ENCODE peak calls at places on chromosomes 13 and 19, in seven cellular contexts. One of them, this sample, is unnamed.

GRCh38 chr19:30085394-30085793 is 143.4 kb downstream of the URI1 start:
- DNase-seq in Caco-2: no peak
- DNase-seq in cardiac muscle cell: peak
- DNase-seq in heart left ventricle: peak
- DNase-seq in psoas muscle: peak
- DNase-seq in bronchial epithelial cell: no peak
- DNase-seq in left ventricle myocardium inferior: no peak
- DNase-seq in this sample: no peak

GRCh38 chr13:75993246-75993645 is 357.1 kb downstream of the LMO7 start:
- DNase-seq in cardiac muscle cell: no peak
- DNase-seq in left ventricle myocardium inferior: no peak
- DNase-seq in psoas muscle: no peak
- DNase-seq in bronchial epithelial cell: no peak
- DNase-seq in Caco-2: no peak
- DNase-seq in heart left ventricle: no peak
- DNase-seq in this sample: no peak

GRCh38 chr19:30112666-30113065 is 170.6 kb downstream of the URI1 start:
- DNase-seq in Caco-2: no peak
- DNase-seq in bronchial epithelial cell: no peak
- DNase-seq in left ventricle myocardium inferior: no peak
- DNase-seq in cardiac muscle cell: no peak
- DNase-seq in psoas muscle: no peak
- DNase-seq in heart left ventricle: peak
- DNase-seq in this sample: no peak

GRCh38 chr19:3210347-3211017 is 14.0 kb upstream of the CELF5 start:
- DNase-seq in heart left ventricle: peak
- DNase-seq in left ventricle myocardium inferior: peak
- DNase-seq in psoas muscle: peak
- DNase-seq in cardiac muscle cell: peak
- DNase-seq in bronchial epithelial cell: peak
- DNase-seq in Caco-2: no peak
- DNase-seq in this sample: no peak

GRCh38 chr19:17391371-17392151 is 2.4 kb downstream of the CCDC194 start:
- DNase-seq in cardiac muscle cell: peak
- DNase-seq in left ventricle myocardium inferior: no peak
- DNase-seq in psoas muscle: no peak
- DNase-seq in bronchial epithelial cell: peak
- DNase-seq in heart left ventricle: no peak
- DNase-seq in Caco-2: no peak
- DNase-seq in this sample: no peak

GRCh38 chr13:39623466-39623865 is 20.5 kb upstream of the LHFPL6 start:
- DNase-seq in Caco-2: no peak
- DNase-seq in heart left ventricle: no peak
- DNase-seq in left ventricle myocardium inferior: no peak
- DNase-seq in psoas muscle: no peak
- DNase-seq in cardiac muscle cell: no peak
- DNase-seq in bronchial epithelial cell: no peak
- DNase-seq in this sample: no peak

GRCh38 chr19:44758596-44758995 is 10.1 kb downstream of the BCL3 start:
- DNase-seq in bronchial epithelial cell: no peak
- DNase-seq in left ventricle myocardium inferior: peak
- DNase-seq in heart left ventricle: peak
- DNase-seq in Caco-2: no peak
- DNase-seq in cardiac muscle cell: peak
- DNase-seq in psoas muscle: no peak
- DNase-seq in this sample: no peak

GRCh38 chr13:40116008-40116407 is 460.5 kb downstream of the COG6 start:
- DNase-seq in cardiac muscle cell: peak
- DNase-seq in left ventricle myocardium inferior: no peak
- DNase-seq in bronchial epithelial cell: peak
- DNase-seq in Caco-2: peak
- DNase-seq in heart left ventricle: no peak
- DNase-seq in psoas muscle: no peak
- DNase-seq in this sample: no peak

GRCh38 chr19:49430678-49431329 is 5.6 kb downstream of the GFY start:
- DNase-seq in left ventricle myocardium inferior: no peak
- DNase-seq in psoas muscle: no peak
- DNase-seq in cardiac muscle cell: no peak
- DNase-seq in Caco-2: no peak
- DNase-seq in heart left ventricle: no peak
- DNase-seq in bronchial epithelial cell: no peak
- DNase-seq in this sample: no peak

GRCh38 chr19:36819130-36819630 is 19.0 kb downstream of the ZNF790 start:
- DNase-seq in left ventricle myocardium inferior: no peak
- DNase-seq in psoas muscle: no peak
- DNase-seq in cardiac muscle cell: no peak
- DNase-seq in bronchial epithelial cell: no peak
- DNase-seq in heart left ventricle: no peak
- DNase-seq in Caco-2: no peak
- DNase-seq in this sample: no peak

GRCh38 chr13:108777421-108778420 is 148.3 kb downstream of the MYO16 start:
- DNase-seq in bronchial epithelial cell: no peak
- DNase-seq in cardiac muscle cell: no peak
- DNase-seq in psoas muscle: no peak
- DNase-seq in heart left ventricle: no peak
- DNase-seq in left ventricle myocardium inferior: no peak
- DNase-seq in Caco-2: no peak
- DNase-seq in this sample: no peak

GRCh38 chr19:14450168-14450874 is 17.2 kb downstream of the PKN1 start:
- DNase-seq in psoas muscle: no peak
- DNase-seq in cardiac muscle cell: no peak
- DNase-seq in heart left ventricle: no peak
- DNase-seq in left ventricle myocardium inferior: no peak
- DNase-seq in bronchial epithelial cell: no peak
- DNase-seq in Caco-2: peak
- DNase-seq in this sample: peak

GRCh38 chr13:37878496-37878895 is 8.9 kb upstream of the TRPC4 start:
- DNase-seq in cardiac muscle cell: no peak
- DNase-seq in left ventricle myocardium inferior: no peak
- DNase-seq in Caco-2: no peak
- DNase-seq in heart left ventricle: no peak
- DNase-seq in bronchial epithelial cell: no peak
- DNase-seq in psoas muscle: no peak
- DNase-seq in this sample: no peak

GRCh38 chr13:29362849-29363604 is 232.5 kb downstream of the SLC7A1 start:
- DNase-seq in psoas muscle: no peak
- DNase-seq in left ventricle myocardium inferior: no peak
- DNase-seq in heart left ventricle: no peak
- DNase-seq in bronchial epithelial cell: peak
- DNase-seq in cardiac muscle cell: peak
- DNase-seq in Caco-2: no peak
- DNase-seq in this sample: peak

GRCh38 chr13:43516401-43516826 is 270.4 kb downstream of the ENOX1 start:
- DNase-seq in heart left ventricle: no peak
- DNase-seq in cardiac muscle cell: peak
- DNase-seq in bronchial epithelial cell: no peak
- DNase-seq in Caco-2: peak
- DNase-seq in left ventricle myocardium inferior: no peak
- DNase-seq in psoas muscle: no peak
- DNase-seq in this sample: no peak

GRCh38 chr13:89951341-89951740 is 1396.1 kb upstream of the MIR17HG start:
- DNase-seq in heart left ventricle: no peak
- DNase-seq in cardiac muscle cell: no peak
- DNase-seq in psoas muscle: no peak
- DNase-seq in Caco-2: no peak
- DNase-seq in left ventricle myocardium inferior: no peak
- DNase-seq in bronchial epithelial cell: no peak
- DNase-seq in this sample: peak
- TF ChIP-seq CTCF in heart left ventricle: peak
- TF ChIP-seq CTCF in cardiac muscle cell: no peak
- TF ChIP-seq CTCF in psoas muscle: no peak
- TF ChIP-seq CTCF in Caco-2: no peak
- TF ChIP-seq CTCF in left ventricle myocardium inferior: peak
- TF ChIP-seq CTCF in bronchial epithelial cell: no peak
- TF ChIP-seq CTCF in this sample: no peak

GRCh38 chr13:41488124-41488523 is 30.8 kb downstream of the RGCC start:
- DNase-seq in left ventricle myocardium inferior: no peak
- DNase-seq in bronchial epithelial cell: no peak
- DNase-seq in heart left ventricle: no peak
- DNase-seq in cardiac muscle cell: no peak
- DNase-seq in psoas muscle: no peak
- DNase-seq in Caco-2: no peak
- DNase-seq in this sample: no peak
- H3K4me3 ChIP-seq in left ventricle myocardium inferior: no peak
- H3K4me3 ChIP-seq in bronchial epithelial cell: no peak
- H3K4me3 ChIP-seq in heart left ventricle: no peak
- H3K4me3 ChIP-seq in cardiac muscle cell: no peak
- H3K4me3 ChIP-seq in psoas muscle: no peak
- H3K4me3 ChIP-seq in Caco-2: no peak
- H3K4me3 ChIP-seq in this sample: no peak

GRCh38 chr13:51643882-51644281 is 59.6 kb downstream of the WDFY2 start:
- DNase-seq in Caco-2: no peak
- DNase-seq in heart left ventricle: no peak
- DNase-seq in cardiac muscle cell: no peak
- DNase-seq in bronchial epithelial cell: peak
- DNase-seq in psoas muscle: no peak
- DNase-seq in left ventricle myocardium inferior: no peak
- DNase-seq in this sample: no peak
- TF ChIP-seq CTCF in Caco-2: no peak
- TF ChIP-seq CTCF in heart left ventricle: no peak
- TF ChIP-seq CTCF in cardiac muscle cell: no peak
- TF ChIP-seq CTCF in bronchial epithelial cell: no peak
- TF ChIP-seq CTCF in psoas muscle: no peak
- TF ChIP-seq CTCF in left ventricle myocardium inferior: no peak
- TF ChIP-seq CTCF in this sample: no peak

DNA sequence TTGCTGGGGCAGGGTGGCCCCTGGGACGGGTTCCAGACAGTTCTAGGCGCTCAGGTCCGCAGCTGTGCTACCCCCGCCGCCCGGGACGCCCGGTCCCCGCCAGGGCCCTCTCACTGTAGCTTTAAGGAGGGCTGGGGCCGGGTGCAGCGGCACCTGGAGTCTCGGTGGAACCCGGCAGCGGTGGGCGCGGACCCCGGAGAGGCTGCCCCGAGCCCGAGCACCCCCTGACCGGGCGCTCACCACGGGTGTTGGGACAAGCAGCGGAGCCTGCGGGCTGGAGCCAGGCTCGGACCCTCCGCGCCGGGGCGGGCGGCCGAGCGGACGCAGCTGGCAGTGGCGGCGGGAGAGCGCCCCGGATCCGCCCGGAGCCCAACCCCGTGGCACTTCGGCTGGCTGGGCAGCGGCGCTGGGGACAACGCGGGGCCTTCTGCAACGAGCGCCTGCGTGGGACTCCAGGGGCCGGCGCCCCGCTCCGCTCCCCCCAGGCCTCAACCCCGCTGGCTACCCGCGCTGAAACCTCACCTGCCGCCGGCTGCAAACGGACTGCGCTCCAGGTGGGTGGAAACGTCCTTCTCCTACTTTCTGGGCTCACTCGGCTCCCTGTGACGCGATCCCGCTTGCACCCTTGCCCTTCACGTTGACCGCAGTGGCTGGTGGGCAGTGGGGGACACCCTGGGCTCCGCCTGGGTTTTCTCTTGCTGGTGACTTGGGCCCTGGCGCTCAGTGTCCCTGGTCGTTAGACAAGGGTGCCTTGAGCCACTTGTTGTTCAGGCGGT is 81.1 kb downstream of the ZNF429 start:
- DNase-seq in left ventricle myocardium inferior: peak
- DNase-seq in psoas muscle: peak
- DNase-seq in bronchial epithelial cell: no peak
- DNase-seq in heart left ventricle: peak
- DNase-seq in Caco-2: no peak
- DNase-seq in cardiac muscle cell: peak
- DNase-seq in this sample: no peak
- H3K4me3 ChIP-seq in left ventricle myocardium inferior: peak
- H3K4me3 ChIP-seq in psoas muscle: peak
- H3K4me3 ChIP-seq in bronchial epithelial cell: peak
- H3K4me3 ChIP-seq in heart left ventricle: peak
- H3K4me3 ChIP-seq in Caco-2: no peak
- H3K4me3 ChIP-seq in cardiac muscle cell: peak
- H3K4me3 ChIP-seq in this sample: no peak

GRCh38 chr19:4879041-4879440 is 11.6 kb upstream of the PLIN3 start:
- DNase-seq in heart left ventricle: no peak
- DNase-seq in psoas muscle: peak
- DNase-seq in left ventricle myocardium inferior: no peak
- DNase-seq in cardiac muscle cell: no peak
- DNase-seq in bronchial epithelial cell: no peak
- DNase-seq in Caco-2: no peak
- DNase-seq in this sample: no peak
- TF ChIP-seq CTCF in heart left ventricle: no peak
- TF ChIP-seq CTCF in psoas muscle: no peak
- TF ChIP-seq CTCF in left ventricle myocardium inferior: no peak
- TF ChIP-seq CTCF in cardiac muscle cell: no peak
- TF ChIP-seq CTCF in bronchial epithelial cell: no peak
- TF ChIP-seq CTCF in Caco-2: no peak
- TF ChIP-seq CTCF in this sample: no peak

DNA sequence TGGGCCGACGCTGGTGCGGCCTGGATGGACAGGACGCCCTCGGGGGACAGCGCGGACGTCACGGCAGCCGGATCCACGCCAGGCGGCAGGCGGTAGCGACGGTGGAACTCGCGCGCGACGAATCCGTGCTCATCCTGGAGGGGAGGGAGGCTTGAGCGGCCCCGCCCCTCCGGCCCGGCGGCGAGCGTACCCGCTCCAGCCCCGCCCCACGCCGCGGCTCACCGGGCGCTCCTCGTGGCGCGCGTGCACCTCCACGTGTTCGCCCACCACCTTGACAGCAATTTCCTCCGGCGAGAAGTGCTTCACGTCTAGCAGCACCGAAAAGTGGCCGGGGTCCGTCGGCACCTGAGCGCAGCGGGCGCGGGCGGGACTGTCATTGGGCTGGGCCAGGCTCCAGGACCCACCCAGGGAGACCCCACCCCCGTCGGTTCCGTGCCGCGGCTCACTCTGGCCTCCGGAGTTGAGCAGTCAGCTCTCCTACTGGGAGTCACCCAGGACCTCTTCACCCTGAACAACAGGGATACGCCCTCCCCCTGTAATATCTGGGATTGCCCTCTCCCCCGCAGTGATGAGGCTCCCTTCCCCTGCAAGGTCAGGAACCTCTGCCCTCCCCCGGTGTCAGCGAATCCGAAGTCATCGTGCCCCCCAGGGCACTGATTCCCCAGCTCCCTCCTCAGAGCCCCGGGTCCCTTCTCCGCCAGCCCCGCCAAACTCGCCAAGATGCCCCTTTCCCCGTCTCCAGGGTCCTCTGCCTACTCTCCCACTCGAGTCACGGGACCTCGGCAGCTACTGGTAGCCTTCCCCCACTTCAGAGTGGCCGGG is 1.1 kb downstream of the HSPB6 start:
- DNase-seq in psoas muscle: peak
- DNase-seq in Caco-2: no peak
- DNase-seq in left ventricle myocardium inferior: peak
- DNase-seq in cardiac muscle cell: no peak
- DNase-seq in bronchial epithelial cell: no peak
- DNase-seq in heart left ventricle: peak
- DNase-seq in this sample: no peak
- H3K4me3 ChIP-seq in psoas muscle: peak
- H3K4me3 ChIP-seq in Caco-2: peak
- H3K4me3 ChIP-seq in left ventricle myocardium inferior: peak
- H3K4me3 ChIP-seq in cardiac muscle cell: no peak
- H3K4me3 ChIP-seq in bronchial epithelial cell: no peak
- H3K4me3 ChIP-seq in heart left ventricle: peak
- H3K4me3 ChIP-seq in this sample: no peak

GRCh38 chr13:110187501-110188161 is 119.3 kb downstream of the COL4A1 start:
- DNase-seq in bronchial epithelial cell: peak
- DNase-seq in Caco-2: no peak
- DNase-seq in cardiac muscle cell: peak
- DNase-seq in left ventricle myocardium inferior: peak
- DNase-seq in psoas muscle: no peak
- DNase-seq in heart left ventricle: no peak
- DNase-seq in this sample: no peak
- TF ChIP-seq CTCF in bronchial epithelial cell: no peak
- TF ChIP-seq CTCF in Caco-2: no peak
- TF ChIP-seq CTCF in cardiac muscle cell: no peak
- TF ChIP-seq CTCF in left ventricle myocardium inferior: no peak
- TF ChIP-seq CTCF in psoas muscle: no peak
- TF ChIP-seq CTCF in heart left ventricle: no peak
- TF ChIP-seq CTCF in this sample: no peak

GRCh38 chr19:19626516-19627441 is 1.2 kb downstream of the LPAR2 start:
- DNase-seq in psoas muscle: peak
- DNase-seq in left ventricle myocardium inferior: no peak
- DNase-seq in Caco-2: no peak
- DNase-seq in heart left ventricle: no peak
- DNase-seq in bronchial epithelial cell: no peak
- DNase-seq in cardiac muscle cell: no peak
- DNase-seq in this sample: no peak
- H3K4me3 ChIP-seq in psoas muscle: no peak
- H3K4me3 ChIP-seq in left ventricle myocardium inferior: peak
- H3K4me3 ChIP-seq in Caco-2: peak
- H3K4me3 ChIP-seq in heart left ventricle: no peak
- H3K4me3 ChIP-seq in bronchial epithelial cell: no peak
- H3K4me3 ChIP-seq in cardiac muscle cell: peak
- H3K4me3 ChIP-seq in this sample: peak

This sample was measured in LNCaP clone FGC.